ENCODE peak calls at places on chromosomes 11 and 22, in seven cellular contexts. F is naive thymus-derived CD8-positive, alpha-beta T cell; H is Right ventricle myocardium superior; Z is stimulated activated CD8-positive, alpha-beta memory T cell treated with anti-CD3 and anti-CD28 coated beads, Interleukin-7, amount 100 ng/mL, for 1 hour; L is HS-5; A is effector CD4-positive, alpha-beta T cell; G is EL. O is an unnamed sample.

GRCh38 chr11:720642-721346 is 14.8 kb downstream of the EPS8L2 start:
- DNase-seq in F (no peak), Z (no peak), A (peak; percentile 57), L (no peak), G (peak; percentile 43), H (no peak), O (no peak)

GRCh38 chr11:64577202-64577601 is 13.8 kb upstream of the SLC22A12 start:
- DNase-seq in Z (no peak), L (no peak), A (no peak), G (no peak), H (no peak), F (no peak), O (no peak)

GRCh38 chr22:29871684-29872083 is 11.3 kb upstream of the MTMR3 start:
- DNase-seq in L (no peak), F (no peak), Z (no peak), H (no peak), A (no peak), G (no peak), O (no peak)

GRCh38 chr22:36640106-36640672 is 63.4 kb downstream of the CACNG2 start:
- DNase-seq in G (no peak), F (no peak), A (no peak), H (no peak), Z (no peak), L (no peak), O (no peak)

GRCh38 chr22:27456696-27457503 is 344.7 kb downstream of the MN1 start:
- DNase-seq in Z (no peak), A (no peak), G (peak; percentile 94), F (no peak), L (peak; percentile 90), H (no peak), O (peak; percentile 96)

GRCh38 chr11:37504925-37505324 is 906.9 kb upstream of the RAG2 start:
- DNase-seq in Z (no peak), L (peak; percentile 98), F (no peak), G (peak; percentile 98), H (no peak), A (no peak), O (peak; percentile 91)

GRCh38 chr22:36544107-36544620 is 15.2 kb upstream of the EIF3D start:
- DNase-seq in G (peak; percentile 62), A (no peak), L (no peak), Z (no peak), H (no peak), F (no peak), O (peak; percentile 62)

GRCh38 chr11:134564472-134565200 is 152.6 kb upstream of the B3GAT1 start:
- DNase-seq in Z (no peak), G (no peak), F (no peak), H (no peak), L (no peak), A (no peak), O (no peak)

GRCh38 chr22:38937541-38937940 is 19.9 kb upstream of the APOBEC3A start:
- DNase-seq in G (no peak), F (no peak), Z (no peak), A (no peak), H (no peak), L (no peak), O (no peak)

GRCh38 chr22:40270031-40270430 is 76.3 kb upstream of the ADSL start:
- DNase-seq in A (no peak), L (no peak), F (no peak), H (no peak), G (no peak), Z (no peak), O (no peak)

GRCh38 chr22:46390652-46391301 is 55.3 kb downstream of the TRMU start:
- DNase-seq in G (peak; percentile 67), L (no peak), H (peak; percentile 82), Z (no peak), A (no peak), F (no peak), O (no peak)

GRCh38 chr11:131108780-131109179 is 192.5 kb upstream of the SNX19 start:
- DNase-seq in H (no peak), F (no peak), A (no peak), Z (no peak), G (peak; percentile 59), L (no peak), O (peak; percentile 21)

GRCh38 chr11:20627026-20627425 is 27.6 kb downstream of the SLC6A5 start:
- DNase-seq in F (no peak), A (no peak), Z (no peak), L (no peak), H (no peak), G (no peak), O (no peak)

GRCh38 chr11:119051440-119052162 is 5.4 kb downstream of the HYOU1 start:
- DNase-seq in Z (no peak), H (no peak), L (no peak), F (no peak), A (no peak), G (no peak), O (no peak)

GRCh38 chr11:4049006-4049405 is 45.6 kb upstream of the RRM1 start:
- DNase-seq in Z (no peak), A (no peak), G (no peak), F (no peak), L (no peak), H (no peak), O (no peak)

GRCh38 chr11:9574806-9575530 is 1.5 kb downstream of the WEE1 start:
- DNase-seq in G (peak; percentile 91), F (no peak), L (peak; percentile 71), H (peak; percentile 46), A (no peak), Z (no peak), O (peak; percentile 81)

GRCh38 chr22:42947211-42947990 is 67.5 kb downstream of the PACSIN2 start:
- DNase-seq in A (no peak), G (peak; percentile 36), Z (no peak), L (no peak), F (no peak), H (peak; percentile 76), O (peak; percentile 94)

GRCh38 chr22:30869996-30870395 is 98.6 kb downstream of the MORC2 start:
- DNase-seq in Z (no peak), G (no peak), A (no peak), H (peak; percentile 30), F (peak; percentile 6), L (no peak), O (no peak)

GRCh38 chr11:132177106-132177505 is 806.7 kb downstream of the NTM start:
- DNase-seq in L (peak; percentile 8), G (peak; percentile 30), H (no peak), Z (no peak), F (no peak), A (no peak), O (peak; percentile 27)

GRCh38 chr11:94511932-94512781 is at the start of gene C11orf97:
- DNase-seq in L (no peak), Z (peak; percentile 24), H (peak; percentile 76), F (peak; percentile 75), A (no peak), G (peak; percentile 60), O (no peak)

GRCh38 chr11:75265851-75266531 is 25.4 kb downstream of the TPBGL start:
- DNase-seq in H (peak; percentile 50), L (no peak), A (no peak), F (peak; percentile 48), G (peak; percentile 25), Z (no peak), O (peak; percentile 25)

GRCh38 chr11:122559734-122560382 is 95.7 kb upstream of the UBASH3B start:
- DNase-seq in H (no peak), L (no peak), G (no peak), Z (no peak), F (no peak), A (no peak), O (peak; percentile 96)

GRCh38 chr11:113874096-113874919 is 1.1 kb downstream of the USP28 start:
- DNase-seq in G (peak; percentile 37), A (no peak), L (no peak), F (no peak), Z (no peak), H (no peak), O (no peak)

GRCh38 chr11:34181254-34181653 is 75.8 kb downstream of the NAT10 start:
- DNase-seq in G (no peak), H (no peak), A (no peak), Z (no peak), L (no peak), F (no peak), O (peak; percentile 47)

GRCh38 chr22:27220349-27220748 is 563.0 kb downstream of the MIAT start:
- DNase-seq in L (peak; percentile 66), H (no peak), F (no peak), A (no peak), Z (no peak), G (peak; percentile 81), O (peak; percentile 53)

GRCh38 chr22:47298017-47298820 is 535.8 kb downstream of the TBC1D22A start:
- DNase-seq in H (peak; percentile 18), Z (no peak), G (no peak), F (no peak), L (no peak), A (no peak), O (no peak)

GRCh38 chr11:117072517-117073218 is 25.6 kb downstream of the SIK3 start:
- DNase-seq in F (no peak), G (peak; percentile 93), A (no peak), L (peak; percentile 92), Z (no peak), H (no peak), O (peak; percentile 95)

GRCh38 chr22:40345801-40346177 is 511 bp upstream of the ADSL start:
- DNase-seq in G (peak; percentile 51), Z (peak; percentile 25), L (no peak), H (peak; percentile 63), F (peak; percentile 75), A (peak; percentile 50), O (no peak)

GRCh38 chr11:16179668-16180067 is 176.7 kb downstream of the SOX6 start:
- DNase-seq in G (peak; percentile 68), L (peak; percentile 51), A (no peak), F (no peak), Z (no peak), H (no peak), O (no peak)

GRCh38 chr11:126147268-126148111 is 64.0 kb downstream of the RPUSD4 start:
- DNase-seq in L (no peak), G (no peak), H (no peak), F (no peak), Z (no peak), A (no peak), O (no peak)

GRCh38 chr11:131206671-131207070 is 163.7 kb upstream of the NTM start:
- DNase-seq in H (no peak), L (no peak), G (no peak), Z (no peak), F (no peak), A (no peak), O (peak; percentile 35)

GRCh38 chr22:50674606-50675552 is 2.3 kb downstream of the SHANK3 start:
- DNase-seq in F (no peak), G (no peak), Z (no peak), L (no peak), H (no peak), A (no peak), O (no peak)

GRCh38 chr22:39456262-39457046 is at the start of gene MGAT3:
- DNase-seq in L (no peak), F (peak; percentile 88), H (no peak), G (no peak), A (no peak), Z (no peak), O (no peak)

GRCh38 chr11:112630496-112630895 is 330.7 kb upstream of the NCAM1 start:
- DNase-seq in H (no peak), L (no peak), F (no peak), Z (no peak), A (no peak), G (no peak), O (no peak)

GRCh38 chr22:39856588-39856987 is 37.0 kb downstream of the ENTHD1 start:
- DNase-seq in G (no peak), F (no peak), H (no peak), A (no peak), L (no peak), Z (no peak), O (peak; percentile 8)

GRCh38 chr11:57499983-57500461 is 15.5 kb downstream of the SLC43A1 start:
- DNase-seq in A (no peak), F (peak; percentile 30), L (no peak), Z (no peak), H (no peak), G (no peak), O (no peak)

GRCh38 chr11:118845369-118845768 is 38.3 kb upstream of the CXCR5 start:
- DNase-seq in F (no peak), L (peak; percentile 58), G (peak; percentile 59), H (no peak), A (no peak), Z (no peak), O (peak; percentile 33)

GRCh38 chr22:27959335-27960090 is 40.5 kb upstream of the PITPNB start:
- DNase-seq in F (no peak), A (no peak), Z (no peak), G (no peak), H (no peak), L (no peak), O (no peak)